ENCODE peak calls at places on chromosomes 12 and 14, in four cellular contexts. One of them, this sample, is unnamed.

GRCh38 chr12:57993834-57994233 is 52.5 kb downstream of the ATP23 start:
- DNase-seq in SK-N-SH: no peak
- DNase-seq in HCT116: no peak
- DNase-seq in H1: no peak
- DNase-seq in this sample: no peak

GRCh38 chr12:60834372-60834771 is 1238.5 kb downstream of the SLC16A7 start:
- DNase-seq in H1: no peak
- DNase-seq in HCT116: no peak
- DNase-seq in SK-N-SH: no peak
- DNase-seq in this sample: no peak

GRCh38 chr14:68891851-68892660 is 87.0 kb downstream of the ACTN1 start:
- DNase-seq in SK-N-SH: no peak
- DNase-seq in HCT116: no peak
- DNase-seq in H1: no peak
- DNase-seq in this sample: no peak

GRCh38 chr12:94767971-94768370 is 117.6 kb upstream of the TMCC3 start:
- DNase-seq in SK-N-SH: no peak
- DNase-seq in HCT116: no peak
- DNase-seq in H1: no peak
- DNase-seq in this sample: no peak

GRCh38 chr14:80491131-80491530 is 279.8 kb upstream of the DIO2 start:
- DNase-seq in SK-N-SH: no peak
- DNase-seq in H1: no peak
- DNase-seq in HCT116: no peak
- DNase-seq in this sample: no peak

GRCh38 chr12:128323115-128323514 is 56.1 kb downstream of the TMEM132C start:
- DNase-seq in H1: no peak
- DNase-seq in HCT116: no peak
- DNase-seq in SK-N-SH: no peak
- DNase-seq in this sample: no peak

GRCh38 chr12:132834181-132834711 is 5.6 kb upstream of the GOLGA3 start:
- DNase-seq in HCT116: no peak
- DNase-seq in H1: no peak
- DNase-seq in SK-N-SH: no peak
- DNase-seq in this sample: no peak

GRCh38 chr12:101829639-101830390 is 944 bp downstream of the GNPTAB start:
- DNase-seq in HCT116: no peak
- DNase-seq in H1: no peak
- DNase-seq in SK-N-SH: no peak
- DNase-seq in this sample: peak; percentile 49

GRCh38 chr14:63890553-63890952 is 37.7 kb downstream of the SYNE2 start:
- DNase-seq in HCT116: no peak
- DNase-seq in H1: no peak
- DNase-seq in SK-N-SH: no peak
- DNase-seq in this sample: no peak

GRCh38 chr12:46787496-46788055 is 38.2 kb downstream of the SLC38A4 start:
- DNase-seq in SK-N-SH: no peak
- DNase-seq in HCT116: no peak
- DNase-seq in H1: no peak
- DNase-seq in this sample: no peak

DNA sequence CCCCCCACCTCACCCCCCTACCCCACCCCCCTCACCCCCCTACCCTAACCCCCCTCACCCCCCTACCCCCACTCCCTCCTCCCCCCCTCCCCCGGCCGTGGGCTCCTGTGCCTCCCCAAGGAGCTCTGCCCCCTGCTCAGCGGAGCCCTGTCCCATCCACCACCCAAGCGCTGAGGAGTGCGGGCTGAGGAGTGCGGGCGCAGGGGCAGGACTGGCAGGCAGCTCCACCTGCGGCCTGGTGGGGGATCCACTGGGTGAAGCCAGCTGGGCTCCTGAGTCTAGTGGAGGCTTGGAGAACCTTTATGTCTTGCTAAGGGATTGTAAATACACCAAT is 2.3 kb upstream of the JPH4 start:
- DNase-seq in H1: no peak
- DNase-seq in HCT116: peak; percentile 43
- DNase-seq in SK-N-SH: no peak
- DNase-seq in this sample: no peak
- TF ChIP-seq JUND in H1: no peak
- TF ChIP-seq JUND in HCT116: no peak
- TF ChIP-seq JUND in SK-N-SH: no peak
- TF ChIP-seq JUND in this sample: no peak

DNA sequence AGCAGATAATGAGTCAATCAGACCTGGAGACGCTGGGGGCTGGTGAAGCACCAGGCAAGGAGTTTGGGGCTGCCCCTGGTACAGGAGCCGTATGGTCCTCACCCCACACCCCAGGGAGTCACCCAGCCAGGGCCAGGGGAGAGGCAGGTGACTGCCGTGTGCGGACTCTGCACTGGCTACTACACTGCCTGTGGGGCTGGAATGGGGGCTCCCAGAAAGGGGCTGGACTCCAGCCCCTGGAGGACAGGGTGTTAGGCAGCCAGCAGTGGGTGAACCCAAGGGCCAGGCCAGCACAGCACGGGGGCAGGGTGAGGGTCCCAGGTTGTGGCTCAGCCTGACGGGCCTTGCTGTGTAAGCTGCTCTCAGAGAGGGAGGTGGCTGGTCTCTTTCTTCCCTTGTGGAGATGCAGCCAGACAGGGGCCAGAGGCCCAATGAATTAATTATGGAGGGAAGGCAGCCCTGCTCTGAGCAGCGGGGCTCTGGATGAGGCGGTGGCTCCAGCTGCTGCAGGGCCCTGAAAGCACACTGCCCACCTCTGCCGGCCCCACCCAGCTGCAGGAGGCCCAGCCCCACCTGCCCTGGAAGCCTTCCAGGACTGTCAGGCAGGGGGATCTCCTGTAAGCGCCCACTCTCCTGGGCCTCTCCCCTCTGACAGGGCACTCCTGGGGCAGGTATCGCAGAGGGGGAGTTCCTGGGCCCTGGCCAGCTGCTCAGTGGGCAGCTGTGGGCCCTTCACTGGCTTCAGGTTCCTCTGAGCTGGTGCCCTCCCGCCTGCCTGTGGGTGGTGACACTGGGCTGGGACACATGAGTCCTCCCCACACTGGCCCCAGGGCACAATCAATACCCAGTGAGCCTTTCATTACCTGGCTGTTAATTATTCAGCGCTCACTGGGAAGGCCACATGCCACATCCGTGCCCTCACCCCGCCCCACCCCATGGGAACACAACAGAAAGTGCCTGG is 142.5 kb upstream of the C14orf180 start:
- DNase-seq in HCT116: no peak
- DNase-seq in H1: peak; percentile 43
- DNase-seq in SK-N-SH: peak; percentile 82
- DNase-seq in this sample: no peak
- TF ChIP-seq JUND in HCT116: no peak
- TF ChIP-seq JUND in H1: no peak
- TF ChIP-seq JUND in SK-N-SH: no peak
- TF ChIP-seq JUND in this sample: no peak

DNA sequence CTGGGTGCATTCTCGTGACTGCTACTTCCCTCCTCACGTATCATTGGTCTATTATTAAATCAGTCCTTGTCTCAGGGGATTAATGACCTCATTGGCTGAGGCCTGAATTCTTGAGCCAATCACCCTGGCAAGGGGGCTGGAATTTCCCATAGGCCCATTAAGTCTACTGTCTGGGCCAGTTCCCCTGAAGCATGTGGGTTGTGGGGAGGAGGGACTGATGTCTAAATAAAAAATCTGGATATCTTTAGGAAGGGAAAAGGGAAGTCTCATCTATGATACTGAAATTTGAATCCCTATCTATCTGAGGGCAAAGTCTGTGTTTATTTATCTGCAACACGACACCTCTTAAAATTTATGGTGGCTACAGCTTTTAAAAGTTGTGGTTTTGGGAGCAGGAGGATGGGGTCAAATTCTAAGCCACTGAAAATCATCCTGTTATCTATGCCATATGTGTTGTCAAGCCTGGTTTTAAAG is 71.9 kb downstream of the DYRK2 start:
- DNase-seq in HCT116: no peak
- DNase-seq in SK-N-SH: peak; percentile 20
- DNase-seq in H1: no peak
- DNase-seq in this sample: no peak
- TF ChIP-seq JUND in HCT116: no peak
- TF ChIP-seq JUND in SK-N-SH: peak; percentile 65
- TF ChIP-seq JUND in H1: no peak
- TF ChIP-seq JUND in this sample: no peak

GRCh38 chr14:100252684-100253083 is 13.7 kb downstream of the YY1 start:
- DNase-seq in SK-N-SH: no peak
- DNase-seq in HCT116: no peak
- DNase-seq in H1: no peak
- DNase-seq in this sample: no peak

GRCh38 chr14:100261621-100262020 is 22.7 kb downstream of the YY1 start:
- DNase-seq in HCT116: no peak
- DNase-seq in SK-N-SH: no peak
- DNase-seq in H1: no peak
- DNase-seq in this sample: no peak

GRCh38 chr14:100250732-100251465 is 12.0 kb downstream of the YY1 start:
- DNase-seq in HCT116: no peak
- DNase-seq in SK-N-SH: no peak
- DNase-seq in H1: no peak
- DNase-seq in this sample: no peak

GRCh38 chr14:100256339-100256895 is 17.5 kb downstream of the YY1 start:
- DNase-seq in H1: no peak
- DNase-seq in SK-N-SH: no peak
- DNase-seq in HCT116: no peak
- DNase-seq in this sample: no peak
- TF ChIP-seq JUND in H1: no peak
- TF ChIP-seq JUND in SK-N-SH: no peak
- TF ChIP-seq JUND in HCT116: no peak
- TF ChIP-seq JUND in this sample: no peak

This sample was measured in T47D.